ENCODE peak calls at places on chromosomes 2 and 18, in nine cellular contexts. Z is upper lobe of right lung, I is H9, U is hepatocyte, R is AG04450, G is GM13977, S is epithelial cell of esophagus, V is left lung, N is AG09319. X is an unnamed sample.

GRCh38 chr2:161165811-161166210 is 5.6 kb downstream of the TANK start:
- DNase-seq in I (no peak), U (no peak), G (no peak), R (no peak), V (no peak), N (no peak), S (no peak), Z (no peak), X (no peak)

GRCh38 chr2:105712981-105713596 is 31.6 kb upstream of the NCK2 start:
- DNase-seq in N (no peak), V (no peak), S (peak), R (no peak), U (peak), G (no peak), Z (no peak), I (no peak), X (no peak)

GRCh38 chr2:216890138-216890537 is 30.3 kb upstream of the TNP1 start:
- DNase-seq in G (no peak), I (no peak), Z (no peak), V (no peak), S (no peak), U (no peak), N (no peak), R (no peak), X (no peak)

GRCh38 chr18:3877678-3878077 is 427.7 kb downstream of the TGIF1 start:
- DNase-seq in V (no peak), R (no peak), I (no peak), G (no peak), S (peak), N (no peak), U (no peak), Z (no peak), X (no peak)

GRCh38 chr2:37414470-37414949 is 70.1 kb downstream of the QPCT start:
- DNase-seq in U (peak), G (peak), Z (no peak), V (no peak), I (no peak), S (peak), N (peak), R (peak), X (no peak)

GRCh38 chr2:172772637-172773036 is 37.0 kb downstream of the RAPGEF4 start:
- DNase-seq in S (peak), U (peak), N (no peak), G (no peak), V (no peak), I (no peak), Z (no peak), R (peak), X (peak)

GRCh38 chr18:7987284-7987976 is 420.3 kb downstream of the PTPRM start:
- DNase-seq in S (peak), Z (no peak), N (peak), R (no peak), G (no peak), U (no peak), V (no peak), I (no peak), X (no peak)

GRCh38 chr2:48600204-48600813 is 17.3 kb upstream of the GTF2A1L start:
- DNase-seq in Z (no peak), V (no peak), I (no peak), G (no peak), U (peak), S (peak), R (peak), N (no peak), X (peak)

GRCh38 chr18:22974707-22975106 is 41.6 kb downstream of the RBBP8 start:
- DNase-seq in N (no peak), U (no peak), R (no peak), V (no peak), Z (no peak), S (no peak), G (no peak), I (no peak), X (no peak)

GRCh38 chr18:49855711-49856110 is 42.4 kb upstream of the ACAA2 start:
- DNase-seq in U (no peak), V (no peak), G (no peak), S (no peak), R (no peak), N (no peak), I (no peak), Z (no peak), X (no peak)

GRCh38 chr2:126921066-126921465 is 22.4 kb downstream of the TEX51 start:
- DNase-seq in U (no peak), N (no peak), S (no peak), G (no peak), Z (no peak), I (no peak), R (no peak), V (no peak), X (no peak)

GRCh38 chr2:221337957-221338685 is 234.0 kb downstream of the EPHA4 start:
- DNase-seq in S (no peak), R (no peak), U (no peak), N (no peak), V (no peak), G (no peak), I (no peak), Z (no peak), X (no peak)

GRCh38 chr2:38264649-38265322 is 112.3 kb downstream of the ATL2 start:
- DNase-seq in I (no peak), U (no peak), G (no peak), V (no peak), R (no peak), S (no peak), Z (no peak), N (peak), X (no peak)

GRCh38 chr18:1505856-1506255 is 601.2 kb downstream of the ADCYAP1 start:
- DNase-seq in S (peak), Z (no peak), I (no peak), N (no peak), G (no peak), R (no peak), U (no peak), V (no peak), X (no peak)

GRCh38 chr2:236512902-236513433 is 56.7 kb upstream of the ACKR3 start:
- DNase-seq in N (no peak), S (peak), V (peak), I (peak), G (peak), Z (peak), U (peak), R (no peak), X (peak)

GRCh38 chr2:65016789-65017188 is 27.6 kb downstream of the SLC1A4 start:
- DNase-seq in U (no peak), Z (no peak), G (peak), I (no peak), V (no peak), R (no peak), S (no peak), N (no peak), X (no peak)

GRCh38 chr2:148810081-148810480 is 64.9 kb upstream of the KIF5C start:
- DNase-seq in N (no peak), G (no peak), U (no peak), S (no peak), V (no peak), I (no peak), Z (no peak), R (no peak), X (no peak)

GRCh38 chr2:1548910-1549673 is 135.8 kb downstream of the TPO start:
- DNase-seq in U (no peak), Z (no peak), S (no peak), R (no peak), I (no peak), G (no peak), V (no peak), N (no peak), X (no peak)

GRCh38 chr2:118348380-118349024 is 260.2 kb downstream of the INSIG2 start:
- DNase-seq in S (no peak), V (no peak), Z (no peak), I (no peak), G (no peak), N (no peak), R (no peak), U (no peak), X (no peak)

GRCh38 chr18:26190506-26190905 is 35.7 kb upstream of the TAF4B start:
- DNase-seq in G (peak), Z (no peak), R (no peak), N (no peak), V (no peak), I (no peak), S (no peak), U (no peak), X (no peak)

GRCh38 chr2:68909793-68910674 is 38.8 kb upstream of the BMP10 start:
- DNase-seq in R (peak), Z (no peak), U (peak), G (peak), I (peak), V (no peak), S (peak), N (peak), X (peak)

GRCh38 chr18:13366131-13366530 is 147.6 kb downstream of the LDLRAD4 start:
- DNase-seq in G (no peak), V (no peak), I (no peak), Z (no peak), U (no peak), N (no peak), R (no peak), S (no peak), X (no peak)

GRCh38 chr2:1605659-1606400 is 138.5 kb downstream of the PXDN start:
- DNase-seq in Z (peak), R (no peak), G (no peak), V (no peak), S (peak), N (no peak), I (peak), U (no peak), X (no peak)

GRCh38 chr18:56302161-56302560 is 336.2 kb downstream of the TXNL1 start:
- DNase-seq in N (no peak), U (no peak), R (no peak), I (no peak), G (no peak), S (peak), Z (no peak), V (no peak), X (no peak)

GRCh38 chr2:161402297-161402696 is 13.8 kb upstream of the TBR1 start:
- DNase-seq in S (no peak), N (no peak), R (no peak), G (no peak), V (no peak), I (no peak), U (no peak), Z (no peak), X (no peak)

GRCh38 chr2:158644139-158644538 is 151.0 kb upstream of the DAPL1 start:
- DNase-seq in G (no peak), R (no peak), N (peak), V (no peak), Z (no peak), U (no peak), I (no peak), S (peak), X (no peak)

GRCh38 chr2:150885236-150885635 is 376.4 kb downstream of the RBM43 start:
- DNase-seq in U (no peak), Z (no peak), G (no peak), S (peak), I (no peak), R (no peak), V (no peak), N (no peak), X (no peak)

GRCh38 chr2:120431386-120432292 is 85.7 kb downstream of the INHBB start:
- DNase-seq in G (no peak), N (no peak), S (no peak), Z (peak), U (no peak), I (peak), R (no peak), V (peak), X (no peak)

GRCh38 chr2:143839456-143839855 is 680.5 kb downstream of the ZEB2 start:
- DNase-seq in N (no peak), G (no peak), Z (no peak), I (no peak), S (no peak), V (no peak), U (peak), R (no peak), X (no peak)

GRCh38 chr2:186017278-186017677 is 278.7 kb downstream of the FSIP2 start:
- DNase-seq in G (no peak), R (no peak), Z (no peak), I (no peak), U (no peak), N (no peak), S (no peak), V (no peak), X (no peak)

GRCh38 chr2:176188969-176189665 is 649 bp downstream of the HOXD1 start:
- DNase-seq in R (no peak), N (no peak), S (no peak), U (peak), V (peak), G (peak), Z (peak), I (peak), X (no peak)

GRCh38 chr2:176189666-176190641 is 1.5 kb downstream of the HOXD1 start:
- DNase-seq in Z (no peak), G (no peak), S (no peak), U (no peak), V (no peak), R (no peak), N (no peak), I (peak), X (no peak)

GRCh38 chr2:176188218-176188968 is at the start of gene HOXD1:
- DNase-seq in S (peak), N (no peak), U (peak), R (no peak), Z (peak), G (peak), I (peak), V (peak), X (peak)

GRCh38 chr2:176192351-176192750 is 3.9 kb downstream of the HOXD1 start:
- DNase-seq in V (no peak), S (no peak), I (no peak), G (no peak), U (no peak), N (no peak), R (no peak), Z (no peak), X (no peak)

GRCh38 chr2:176193048-176193447 is 4.6 kb downstream of the HOXD1 start:
- DNase-seq in I (no peak), U (no peak), V (no peak), N (no peak), Z (no peak), G (no peak), R (no peak), S (no peak), X (no peak)
- TF ChIP-seq CTCF in I (no peak), U (no peak), V (no peak), N (no peak), Z (no peak), G (no peak), R (no peak), S (no peak), X (no peak)

DNA sequence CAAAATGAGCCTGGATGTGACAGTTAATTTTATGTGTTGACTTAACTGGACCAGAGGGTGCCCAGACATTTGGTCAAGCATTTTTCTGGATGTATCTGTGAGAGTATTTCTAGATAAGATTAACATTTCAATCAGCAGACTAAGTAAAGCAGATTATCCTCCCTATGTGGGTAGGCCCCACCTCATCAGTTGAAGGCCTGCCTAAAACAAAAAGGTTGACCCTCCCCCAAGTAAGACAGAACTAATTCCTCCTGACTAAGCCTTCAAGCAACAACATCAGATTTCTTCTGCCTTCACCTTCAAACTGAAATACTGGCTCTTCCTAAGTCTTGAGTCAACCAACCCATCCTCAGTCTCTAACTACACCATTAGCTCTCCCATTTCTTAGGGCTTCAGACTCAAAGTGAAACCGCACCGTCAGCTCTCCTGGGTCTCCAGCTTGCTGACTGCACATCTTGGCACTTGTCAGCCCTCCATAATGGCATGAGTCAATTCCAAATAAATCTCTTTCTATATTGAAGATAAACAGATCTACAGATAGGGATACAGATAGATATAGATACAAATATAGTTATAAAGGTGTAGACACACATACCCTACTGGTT is 47.9 kb downstream of the MEMO1 start:
- DNase-seq in I (no peak), V (no peak), U (no peak), R (no peak), Z (no peak), G (no peak), N (no peak), S (no peak), X (no peak)
- TF ChIP-seq CTCF in I (no peak), V (no peak), U (no peak), R (no peak), Z (no peak), G (no peak), N (no peak), S (no peak), X (no peak)

GRCh38 chr2:159922563-159922962 is 124.6 kb upstream of the CD302 start:
- DNase-seq in S (peak), R (no peak), N (no peak), V (no peak), Z (no peak), U (no peak), I (no peak), G (peak), X (no peak)

GRCh38 chr2:159925975-159926374 is 128.0 kb upstream of the CD302 start:
- DNase-seq in U (no peak), I (no peak), V (no peak), G (no peak), Z (no peak), S (no peak), N (no peak), R (no peak), X (no peak)

GRCh38 chr2:159921752-159922404 is 123.9 kb upstream of the CD302 start:
- DNase-seq in R (no peak), V (peak), I (peak), G (peak), Z (peak), N (no peak), U (peak), S (peak), X (peak)

DNA sequence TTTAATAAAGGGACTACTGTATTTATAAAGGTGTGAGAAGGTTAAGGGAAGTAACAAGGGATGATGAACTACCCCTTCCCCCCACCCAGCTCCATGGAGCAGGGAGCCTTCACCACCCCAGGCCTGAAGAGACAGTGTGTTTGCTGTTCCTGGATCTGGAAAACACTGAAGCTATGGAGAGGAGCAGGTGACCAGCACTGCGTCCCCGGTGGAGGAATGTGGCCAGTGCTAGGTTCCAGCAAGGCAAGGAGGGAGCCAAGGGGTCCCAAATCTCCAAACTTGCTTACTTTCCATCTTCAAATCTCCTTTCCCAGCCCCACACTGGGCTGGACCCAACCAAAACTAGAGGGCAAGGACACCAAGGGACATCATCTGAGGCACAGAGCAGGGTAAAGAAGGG is 128.7 kb upstream of the CD302 start:
- DNase-seq in U (no peak), I (no peak), V (no peak), N (no peak), Z (no peak), G (no peak), S (no peak), R (no peak), X (no peak)
- TF ChIP-seq CTCF in U (no peak), I (peak), V (no peak), N (no peak), Z (no peak), G (no peak), S (no peak), R (no peak), X (no peak)

DNA sequence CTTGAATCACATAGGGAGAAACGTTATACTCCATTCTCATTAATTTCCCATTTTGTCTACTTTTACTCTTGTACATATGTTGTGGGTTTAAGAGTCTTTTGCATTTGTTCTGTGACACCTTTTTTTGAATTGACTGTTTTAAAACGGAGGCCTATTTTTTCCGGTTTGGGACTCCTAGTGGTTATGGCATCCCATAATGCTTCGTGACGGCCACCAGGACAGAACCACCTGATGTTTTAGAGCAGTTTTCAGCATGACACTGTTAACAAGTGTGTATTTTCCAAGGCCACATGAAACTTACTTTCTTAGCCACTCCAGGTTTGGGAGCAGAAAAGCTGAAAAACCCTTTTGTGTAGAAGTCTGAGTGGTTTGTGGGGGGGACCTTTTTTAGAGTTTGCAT is 8.4 kb downstream of the SOX11 start:
- DNase-seq in Z (no peak), S (no peak), U (no peak), N (no peak), V (no peak), G (no peak), I (no peak), R (no peak), X (no peak)
- TF ChIP-seq CTCF in Z (no peak), S (no peak), U (no peak), N (no peak), V (no peak), G (no peak), I (peak), R (no peak), X (no peak)

DNA sequence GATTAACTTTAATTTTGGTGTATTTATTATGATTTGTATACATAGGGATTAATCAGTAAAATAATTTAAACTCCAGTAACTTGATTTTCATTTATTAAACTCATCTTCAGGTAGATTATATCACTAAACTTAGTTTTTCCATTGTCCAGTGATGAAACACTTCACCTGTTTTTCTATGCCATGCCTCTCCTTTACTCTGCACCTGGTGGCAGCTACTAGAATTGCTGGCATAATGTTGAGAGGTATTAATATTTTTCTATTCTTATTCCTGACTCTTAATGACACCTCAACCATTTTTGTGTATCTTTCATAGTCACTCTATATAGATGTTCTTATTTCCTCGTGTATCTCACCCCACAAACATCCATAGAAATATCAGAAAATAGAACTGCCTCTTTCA is 940.3 kb upstream of the CRIM1 start:
- DNase-seq in S (peak), R (no peak), N (no peak), I (no peak), U (no peak), Z (no peak), G (no peak), V (no peak), X (no peak)
- TF ChIP-seq CTCF in S (peak), R (peak), N (no peak), I (peak), U (peak), Z (no peak), G (no peak), V (no peak), X (no peak)

DNA sequence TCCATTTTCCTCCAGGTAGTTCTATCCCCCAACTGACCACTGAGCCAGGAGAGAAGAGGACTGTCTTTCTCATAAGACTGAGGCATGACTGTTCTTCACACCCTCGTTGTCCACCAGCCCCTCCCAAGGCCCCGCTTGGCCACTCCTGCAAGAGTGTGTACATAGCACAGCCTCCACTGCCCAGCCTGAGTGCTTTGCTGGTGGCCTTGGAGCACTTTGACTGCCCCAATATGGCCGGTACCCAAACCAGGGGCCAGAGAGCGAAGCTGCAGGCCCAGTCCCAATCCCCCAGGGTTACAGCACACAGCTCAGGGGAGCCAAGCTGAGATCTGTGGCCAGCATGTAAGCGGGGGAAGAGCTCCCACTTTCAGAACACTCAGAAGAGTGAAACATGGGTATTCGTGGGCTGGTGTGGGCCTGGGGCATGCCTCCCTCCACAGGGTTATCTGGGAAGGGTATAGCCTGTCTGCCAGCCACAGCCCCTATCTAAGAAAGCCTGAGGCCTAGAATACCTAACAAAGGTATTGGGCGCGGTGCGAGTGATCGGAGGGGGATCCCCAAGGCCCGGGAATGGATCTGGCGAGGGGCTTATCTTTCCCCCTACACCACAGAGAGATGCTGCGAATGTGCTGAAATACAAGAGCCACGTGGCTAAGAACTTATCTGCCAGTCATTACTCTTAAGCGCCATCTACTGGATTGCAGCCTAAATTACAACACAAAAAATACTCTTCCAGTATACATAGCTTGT is 163.8 kb downstream of the WDPCP start:
- DNase-seq in Z (no peak), N (no peak), U (peak), S (peak), R (no peak), V (peak), G (peak), I (peak), X (no peak)
- TF ChIP-seq CTCF in Z (peak), N (peak), U (peak), S (peak), R (peak), V (no peak), G (peak), I (peak), X (peak)

GRCh38 chr2:220104871-220105351 is 477.5 kb downstream of the SLC4A3 start:
- DNase-seq in G (no peak), Z (no peak), V (no peak), R (peak), U (peak), N (peak), S (peak), I (no peak), X (peak)
- TF ChIP-seq CTCF in G (peak), Z (no peak), V (no peak), R (peak), U (no peak), N (peak), S (peak), I (peak), X (no peak)

X was measured in Calu3.